ENCODE peak calls at places on chromosomes 11 and 22, in eight cellular contexts. M is ovary, B is HAP-1, Z is psoas muscle, H is GM06990, X is left ventricle myocardium inferior, S is stomach, I is fibroblast of lung. Q is an unnamed sample. For H3K36me3, the result is how much of the 10 kb centered on the place peaks cover.

GRCh38 chr22:41842996-41843970 is 10.4 kb downstream of the SREBF2 start:
- DNase-seq in M (no peak), B (no peak), Z (no peak), H (no peak), X (no peak), S (no peak), I (no peak), Q (no peak)

GRCh38 chr11:13208921-13209320 is 68.7 kb upstream of the BMAL1 start:
- DNase-seq in M (no peak), B (no peak), Z (no peak), H (no peak), X (no peak), S (no peak), I (peak), Q (no peak)

GRCh38 chr11:6251120-6251733 is 8.4 kb upstream of the CCKBR start:
- DNase-seq in M (peak), B (peak), Z (peak), H (no peak), X (peak), S (peak), I (peak), Q (peak)

GRCh38 chr11:10847960-10848860 is 9.6 kb downstream of the ZBED5 start:
- DNase-seq in M (no peak), B (no peak), Z (no peak), H (no peak), X (no peak), S (no peak), I (no peak), Q (no peak)

GRCh38 chr22:38936562-38936961 is 20.8 kb upstream of the APOBEC3A start:
- DNase-seq in M (no peak), B (no peak), Z (no peak), H (no peak), X (no peak), S (no peak), I (no peak), Q (no peak)

GRCh38 chr11:95925011-95925410 is 1.1 kb upstream of the MTMR2 start:
- DNase-seq in M (no peak), B (no peak), Z (no peak), H (no peak), X (no peak), S (no peak), I (peak), Q (no peak)

GRCh38 chr11:66335531-66336233 is 552 bp downstream of the RIN1 start:
- DNase-seq in M (no peak), B (no peak), Z (peak), H (no peak), X (no peak), S (no peak), I (peak), Q (no peak)

GRCh38 chr11:113376156-113376555 is 11.4 kb upstream of the ANKK1 start:
- DNase-seq in M (no peak), B (no peak), Z (no peak), H (no peak), X (no peak), S (no peak), I (peak), Q (no peak)

GRCh38 chr11:76155455-76156232 is 50.7 kb downstream of the WNT11 start:
- DNase-seq in M (no peak), B (no peak), Z (no peak), H (no peak), X (no peak), S (no peak), I (no peak), Q (no peak)

GRCh38 chr11:74605403-74605802 is 13.0 kb downstream of the POLD3 start:
- DNase-seq in M (no peak), B (no peak), Z (no peak), H (no peak), X (no peak), S (no peak), I (no peak), Q (no peak)

GRCh38 chr11:74604311-74604710 is 11.9 kb downstream of the POLD3 start:
- DNase-seq in M (no peak), B (no peak), Z (no peak), H (no peak), X (no peak), S (no peak), I (no peak), Q (no peak)

DNA sequence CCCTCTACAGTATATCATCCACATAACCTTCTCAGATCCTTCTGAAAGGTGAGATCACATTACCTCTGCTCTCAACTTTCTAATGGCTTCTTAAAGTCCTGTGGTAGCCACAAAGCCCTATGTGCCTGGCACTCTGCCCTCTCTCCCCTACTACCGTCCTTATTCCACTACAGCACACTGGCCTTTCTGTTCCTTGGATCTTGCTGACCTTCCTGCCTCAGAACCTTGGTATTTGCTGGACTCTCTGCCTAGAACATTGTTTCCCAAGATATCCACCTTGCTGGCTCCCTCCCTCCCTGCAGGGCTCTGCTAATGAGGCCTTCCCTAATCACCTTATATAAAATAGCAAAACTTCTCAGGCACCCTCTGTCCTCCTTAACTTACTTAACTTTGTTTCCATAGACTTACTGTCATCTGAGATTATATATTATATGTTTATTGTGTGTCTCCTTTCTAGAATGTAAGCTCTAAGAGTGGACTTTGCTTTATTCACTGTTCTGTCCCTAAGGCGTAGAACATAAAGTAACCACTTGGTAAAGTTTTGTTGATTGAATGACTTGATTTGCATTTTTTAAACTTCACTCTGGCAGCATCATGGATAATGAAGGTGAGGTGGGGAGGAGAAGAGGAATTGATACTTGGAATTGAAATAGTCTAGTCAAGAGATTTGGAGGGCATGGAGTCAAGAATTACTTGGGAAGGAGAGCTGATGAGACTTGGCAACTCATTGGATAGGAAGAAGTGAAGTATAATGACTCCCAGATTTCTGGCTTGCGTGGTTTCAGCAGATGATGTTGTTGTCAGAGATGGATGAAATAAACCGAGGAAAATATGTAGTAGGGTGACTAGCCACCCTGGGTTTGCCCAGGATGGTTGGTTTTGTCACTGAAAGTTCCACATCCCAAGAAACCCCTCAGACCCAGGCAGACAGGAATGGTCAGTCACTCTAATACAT is 10.5 kb downstream of the POLD3 start:
- DNase-seq in M (no peak), B (no peak), Z (no peak), H (no peak), X (no peak), S (no peak), I (no peak), Q (no peak)
- H3K36me3 ChIP-seq in M (under half), B (under half), Z (under half), H (under half), X (under half), S (half or more), I (under half), Q (under half)

GRCh38 chr11:108286369-108286768 is 63.5 kb downstream of the ATM start:
- DNase-seq in M (no peak), B (no peak), Z (no peak), H (no peak), X (no peak), S (no peak), I (no peak), Q (no peak)
- H3K36me3 ChIP-seq in M (under half), B (under half), Z (under half), H (under half), X (half or more), S (half or more), I (under half), Q (half or more)

DNA sequence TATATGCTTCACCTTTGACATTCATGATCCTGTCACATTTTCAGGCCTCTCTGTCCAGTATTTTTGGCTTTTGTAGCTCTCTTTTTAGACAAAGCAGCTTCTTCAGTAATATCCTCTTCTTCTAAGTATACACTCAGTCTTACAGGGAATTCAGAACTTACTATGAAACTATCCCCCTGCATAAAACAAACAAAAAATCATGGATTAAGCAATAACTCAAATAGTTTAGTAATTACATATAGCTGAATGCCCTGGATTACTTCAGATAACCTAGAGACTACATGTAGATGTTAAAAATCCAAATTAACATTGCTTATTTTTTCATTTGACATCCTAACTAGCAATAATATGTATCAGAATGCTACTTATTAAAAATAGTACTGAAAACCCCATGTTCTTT is 5.2 kb downstream of the TAF1D start:
- DNase-seq in M (no peak), B (no peak), Z (no peak), H (no peak), X (no peak), S (no peak), I (no peak), Q (no peak)
- H3K36me3 ChIP-seq in M (under half), B (half or more), Z (under half), H (under half), X (half or more), S (half or more), I (under half), Q (half or more)

GRCh38 chr11:110381214-110381613 is 48.5 kb upstream of the FDX1 start:
- DNase-seq in M (no peak), B (no peak), Z (no peak), H (no peak), X (no peak), S (no peak), I (no peak), Q (no peak)
- H3K36me3 ChIP-seq in M (under half), B (under half), Z (under half), H (under half), X (under half), S (under half), I (under half), Q (under half)

GRCh38 chr22:23256986-23257888 is 76.9 kb downstream of the BCR start:
- DNase-seq in M (peak), B (no peak), Z (peak), H (no peak), X (peak), S (peak), I (no peak), Q (no peak)
- H3K36me3 ChIP-seq in M (under half), B (under half), Z (under half), H (under half), X (under half), S (half or more), I (under half), Q (under half)

GRCh38 chr22:50436841-50437341 is 37.9 kb downstream of the SBF1 start:
- DNase-seq in M (no peak), B (no peak), Z (peak), H (peak), X (no peak), S (no peak), I (no peak), Q (no peak)

GRCh38 chr22:50439314-50440250 is 35.3 kb downstream of the SBF1 start:
- DNase-seq in M (no peak), B (no peak), Z (peak), H (peak), X (no peak), S (no peak), I (no peak), Q (no peak)

GRCh38 chr22:50440544-50441249 is 34.1 kb downstream of the SBF1 start:
- DNase-seq in M (no peak), B (no peak), Z (peak), H (peak), X (no peak), S (no peak), I (no peak), Q (no peak)

GRCh38 chr22:50437511-50438304 is 37.1 kb downstream of the SBF1 start:
- DNase-seq in M (no peak), B (no peak), Z (no peak), H (peak), X (no peak), S (no peak), I (no peak), Q (no peak)

DNA sequence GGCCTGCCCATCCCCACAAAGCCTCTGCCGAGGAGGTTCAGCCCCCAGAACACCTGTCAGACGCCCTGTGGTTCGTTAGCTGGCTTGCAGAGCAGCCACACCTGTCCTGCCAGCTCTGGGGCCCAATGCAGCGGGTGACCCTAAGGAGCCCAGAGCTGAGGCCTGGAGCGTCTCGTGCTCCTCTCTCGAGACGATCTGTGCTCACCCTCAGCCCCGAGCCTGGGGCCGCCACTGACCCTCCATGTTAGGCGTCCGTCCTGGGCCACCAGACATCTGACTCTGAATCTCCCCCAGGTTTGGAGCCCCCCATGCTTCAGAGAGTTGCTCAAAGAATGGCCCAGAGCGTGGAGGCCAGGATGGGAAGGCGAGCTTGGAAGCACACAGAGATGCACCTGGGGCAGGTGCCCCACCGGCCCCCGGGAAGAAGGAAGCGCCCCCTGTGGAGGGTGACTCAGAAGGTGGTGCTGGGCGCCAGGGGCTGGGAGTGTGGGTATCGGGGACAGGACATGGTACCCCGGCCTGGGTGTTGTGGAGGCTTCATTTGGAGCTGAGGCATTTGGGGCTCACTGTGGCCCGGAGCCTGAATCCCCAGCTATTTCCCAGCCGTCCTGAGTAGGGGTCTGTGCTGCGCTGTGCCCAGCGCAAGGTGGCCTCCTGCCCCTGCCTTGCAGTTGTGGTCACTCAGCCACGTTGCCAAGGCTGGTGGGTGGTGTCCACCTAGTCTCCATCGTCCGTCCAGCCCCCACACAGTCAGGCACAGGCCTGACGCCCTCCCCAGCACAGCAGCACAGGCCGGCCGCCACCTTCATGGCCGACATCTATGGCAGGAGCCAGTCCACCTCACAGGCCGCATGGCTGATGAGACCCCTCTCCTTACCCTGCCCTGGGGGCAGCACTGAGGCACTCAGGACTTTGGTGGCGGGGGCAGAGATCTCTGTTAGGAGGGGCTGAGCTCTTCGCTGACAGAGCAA is 36.2 kb downstream of the SBF1 start:
- DNase-seq in M (no peak), B (no peak), Z (no peak), H (peak), X (no peak), S (no peak), I (no peak), Q (no peak)
- H3K36me3 ChIP-seq in M (under half), B (under half), Z (under half), H (under half), X (half or more), S (half or more), I (under half), Q (under half)

GRCh38 chr11:94857337-94857736 is 89.2 kb downstream of the AMOTL1 start:
- DNase-seq in M (no peak), B (no peak), Z (no peak), H (no peak), X (no peak), S (no peak), I (no peak), Q (no peak)

GRCh38 chr11:94853836-94854235 is 85.7 kb downstream of the AMOTL1 start:
- DNase-seq in M (no peak), B (no peak), Z (no peak), H (no peak), X (no peak), S (no peak), I (no peak), Q (no peak)

GRCh38 chr11:94854770-94855633 is 86.8 kb downstream of the AMOTL1 start:
- DNase-seq in M (no peak), B (no peak), Z (no peak), H (no peak), X (peak), S (no peak), I (no peak), Q (no peak)

GRCh38 chr11:94858012-94858705 is 90.0 kb downstream of the AMOTL1 start:
- DNase-seq in M (no peak), B (peak), Z (no peak), H (no peak), X (no peak), S (no peak), I (no peak), Q (no peak)

DNA sequence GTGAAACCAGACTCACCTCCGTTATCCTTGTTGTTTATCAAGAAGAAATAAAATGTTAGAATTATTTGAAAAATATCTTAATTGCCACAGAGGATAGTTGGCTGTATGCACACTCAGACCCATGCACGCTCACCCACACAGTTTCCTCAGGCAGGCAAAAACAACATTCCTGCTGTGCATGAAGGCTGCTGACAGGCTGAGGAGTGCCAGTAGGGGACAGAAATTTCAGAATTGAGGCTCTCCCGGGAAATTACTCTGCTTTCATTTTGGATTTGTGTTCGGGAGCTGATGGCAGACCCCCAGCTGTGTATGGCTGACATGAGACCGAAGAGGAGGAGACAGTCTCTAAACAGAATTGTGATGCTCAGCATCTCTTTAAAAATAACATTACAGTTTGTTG is 87.5 kb downstream of the AMOTL1 start:
- DNase-seq in M (no peak), B (no peak), Z (no peak), H (no peak), X (no peak), S (no peak), I (no peak), Q (no peak)
- H3K36me3 ChIP-seq in M (under half), B (under half), Z (under half), H (under half), X (half or more), S (half or more), I (under half), Q (under half)

GRCh38 chr11:62573006-62573591 is 592 bp downstream of the EEF1G start:
- DNase-seq in M (no peak), B (no peak), Z (no peak), H (no peak), X (no peak), S (no peak), I (no peak), Q (peak)

GRCh38 chr11:62575156-62575555 is 1.5 kb upstream of the EEF1G start:
- DNase-seq in M (no peak), B (no peak), Z (peak), H (no peak), X (no peak), S (peak), I (no peak), Q (no peak)

GRCh38 chr11:62573592-62574362 is at the start of gene EEF1G:
- DNase-seq in M (peak), B (peak), Z (peak), H (peak), X (peak), S (peak), I (peak), Q (peak)

GRCh38 chr11:62574363-62575057 is 819 bp upstream of the EEF1G start:
- DNase-seq in M (peak), B (no peak), Z (peak), H (no peak), X (peak), S (peak), I (peak), Q (no peak)

GRCh38 chr11:62572431-62572830 is 1.3 kb downstream of the EEF1G start:
- DNase-seq in M (no peak), B (no peak), Z (peak), H (no peak), X (no peak), S (no peak), I (no peak), Q (no peak)
- H3K36me3 ChIP-seq in M (under half), B (half or more), Z (under half), H (under half), X (half or more), S (half or more), I (under half), Q (under half)

DNA sequence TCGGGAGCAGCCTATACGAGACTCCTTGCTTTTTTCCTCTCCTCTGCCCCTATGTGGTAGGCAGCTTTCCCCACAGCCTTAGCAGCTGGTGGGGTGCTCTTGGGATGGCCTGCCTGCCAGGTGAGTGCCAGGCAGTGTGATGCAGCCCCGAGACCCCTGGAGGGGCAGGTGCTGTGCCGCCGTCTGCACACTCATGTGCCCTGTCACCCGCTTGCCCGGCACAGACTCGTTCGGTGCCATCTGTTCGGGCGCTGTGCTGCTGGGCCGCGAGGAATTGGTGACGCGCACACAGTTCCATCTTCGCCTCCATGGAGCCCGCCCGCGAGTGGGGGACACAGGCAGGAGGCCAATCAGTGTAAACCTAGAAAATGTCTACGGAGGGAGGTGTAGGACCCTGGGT is 15.1 kb downstream of the TRMU start:
- DNase-seq in M (no peak), B (no peak), Z (no peak), H (no peak), X (no peak), S (no peak), I (no peak), Q (no peak)
- H3K36me3 ChIP-seq in M (under half), B (half or more), Z (under half), H (half or more), X (half or more), S (half or more), I (under half), Q (half or more)

Q was measured in CD8-positive, alpha-beta memory T cell.